ENCODE peak calls at places on chromosome 19, in seven cellular contexts. X, L, C, U, P, F and A are unnamed samples.

GRCh38 chr19:14475251-14476073 is at the start of gene PTGER1:
- DNase-seq in F (no peak), U (no peak), P (peak; percentile 25), X (no peak), L (no peak), C (peak; percentile 35), A (peak; percentile 38)

GRCh38 chr19:3826163-3826562 is 40.0 kb upstream of the MATK start:
- DNase-seq in L (no peak), X (no peak), U (no peak), C (no peak), F (no peak), P (no peak), A (no peak)

GRCh38 chr19:33432408-33433170 is 59.1 kb downstream of the CEBPG start:
- DNase-seq in C (no peak), P (no peak), X (no peak), U (no peak), F (no peak), L (no peak), A (no peak)

GRCh38 chr19:34972163-34972705 is 8.2 kb upstream of the ZNF792 start:
- DNase-seq in U (no peak), F (no peak), L (no peak), X (no peak), P (no peak), C (no peak), A (no peak)

GRCh38 chr19:35557539-35558399 is 5.7 kb downstream of the ATP4A start:
- DNase-seq in U (no peak), X (peak; percentile 29), F (peak; percentile 84), C (peak; percentile 33), P (peak; percentile 16), L (peak; percentile 16), A (peak; percentile 72)

GRCh38 chr19:15850385-15850784 is 34.9 kb upstream of the OR10H1 start:
- DNase-seq in U (no peak), P (no peak), X (no peak), L (no peak), C (no peak), F (no peak), A (no peak)

GRCh38 chr19:5624741-5625140 is 1.9 kb downstream of the SAFB start:
- DNase-seq in C (no peak), F (no peak), U (no peak), P (no peak), L (no peak), X (no peak), A (no peak)

GRCh38 chr19:32866564-32867265 is 2.9 kb downstream of the SLC7A9 start:
- DNase-seq in L (no peak), X (no peak), P (no peak), U (no peak), F (no peak), C (no peak), A (no peak)

GRCh38 chr19:3338541-3339181 is 27.7 kb upstream of the NFIC start:
- DNase-seq in C (no peak), X (peak; percentile 34), P (no peak), L (no peak), U (no peak), F (no peak), A (no peak)

GRCh38 chr19:6801397-6802086 is 29.0 kb downstream of the VAV1 start:
- DNase-seq in L (peak; percentile 69), C (no peak), U (peak; percentile 87), P (no peak), X (peak; percentile 76), F (no peak), A (peak; percentile 78)

GRCh38 chr19:8004723-8005513 is 523 bp downstream of the ELAVL1 start:
- DNase-seq in P (peak; percentile 24), X (peak; percentile 9), U (no peak), C (peak; percentile 21), L (no peak), F (peak; percentile 9), A (no peak)

GRCh38 chr19:17289489-17289888 is 7.8 kb downstream of the ANKLE1 start:
- DNase-seq in F (peak; percentile 78), X (no peak), P (peak; percentile 91), U (peak; percentile 60), L (no peak), C (peak; percentile 90), A (peak; percentile 89)

GRCh38 chr19:47507031-47507430 is 7.8 kb downstream of the NAPA start:
- DNase-seq in P (no peak), F (no peak), L (no peak), X (no peak), C (no peak), U (no peak), A (no peak)

GRCh38 chr19:2969104-2969504 is 8.3 kb upstream of the TLE6 start:
- DNase-seq in C (no peak), L (no peak), P (peak; percentile 69), F (no peak), X (no peak), U (no peak), A (no peak)

GRCh38 chr19:7242601-7243258 is 51.5 kb downstream of the INSR start:
- DNase-seq in U (peak; percentile 31), P (peak; percentile 92), L (no peak), C (peak; percentile 64), F (no peak), X (no peak), A (peak; percentile 58)

GRCh38 chr19:43895727-43896126 is 39.4 kb downstream of the ZNF45 start:
- DNase-seq in L (no peak), C (no peak), F (no peak), P (no peak), U (no peak), X (no peak), A (no peak)

GRCh38 chr19:10892256-10892655 is 20.9 kb downstream of the CARM1 start:
- DNase-seq in L (no peak), C (no peak), F (no peak), U (no peak), X (no peak), P (no peak), A (no peak)

GRCh38 chr19:4369888-4370260 is 26.5 kb downstream of the MPND start:
- DNase-seq in P (no peak), C (peak; percentile 26), X (peak; percentile 48), F (peak; percentile 36), U (no peak), L (peak; percentile 64), A (peak; percentile 71)

GRCh38 chr19:49910179-49910578 is 13.5 kb upstream of the IL4I1 start:
- DNase-seq in P (no peak), F (no peak), C (no peak), U (no peak), L (no peak), X (no peak), A (no peak)

GRCh38 chr19:55441692-55442321 is 1.3 kb downstream of the SHISA7 start:
- DNase-seq in P (no peak), L (no peak), C (no peak), X (no peak), U (no peak), F (no peak), A (no peak)

GRCh38 chr19:16898306-16899015 is 9.7 kb downstream of the F2RL3 start:
- DNase-seq in U (no peak), C (no peak), P (no peak), X (no peak), F (no peak), L (no peak), A (no peak)